ENCODE peak calls at places on chromosomes 7 and 10, in ten cellular contexts. One of them, this sample, is unnamed.

GRCh38 chr7:107971613-107972012 is 31.3 kb downstream of the LAMB1 start:
- DNase-seq in stomach: no peak
- DNase-seq in transverse colon: no peak
- DNase-seq in Peyer's patch: no peak
- DNase-seq in gastrocnemius medialis: no peak
- DNase-seq in adrenal gland: no peak
- DNase-seq in heart left ventricle: no peak
- DNase-seq in sigmoid colon: peak
- DNase-seq in ovary: no peak
- DNase-seq in uterus: peak
- DNase-seq in this sample: no peak

GRCh38 chr10:96415896-96416554 is 57.2 kb upstream of the OPALIN start:
- DNase-seq in stomach: no peak
- DNase-seq in transverse colon: no peak
- DNase-seq in Peyer's patch: no peak
- DNase-seq in gastrocnemius medialis: no peak
- DNase-seq in adrenal gland: no peak
- DNase-seq in heart left ventricle: no peak
- DNase-seq in sigmoid colon: no peak
- DNase-seq in ovary: no peak
- DNase-seq in uterus: no peak
- DNase-seq in this sample: peak

GRCh38 chr10:85611746-85612377 is 754.7 kb downstream of the GRID1 start:
- DNase-seq in stomach: no peak
- DNase-seq in transverse colon: no peak
- DNase-seq in Peyer's patch: peak
- DNase-seq in gastrocnemius medialis: no peak
- DNase-seq in adrenal gland: no peak
- DNase-seq in heart left ventricle: no peak
- DNase-seq in sigmoid colon: no peak
- DNase-seq in ovary: no peak
- DNase-seq in uterus: no peak
- DNase-seq in this sample: peak

GRCh38 chr7:105806592-105807266 is 69.7 kb downstream of the ATXN7L1 start:
- DNase-seq in stomach: peak
- DNase-seq in transverse colon: peak
- DNase-seq in Peyer's patch: peak
- DNase-seq in gastrocnemius medialis: no peak
- DNase-seq in adrenal gland: peak
- DNase-seq in heart left ventricle: no peak
- DNase-seq in sigmoid colon: no peak
- DNase-seq in ovary: no peak
- DNase-seq in uterus: no peak
- DNase-seq in this sample: no peak

GRCh38 chr7:117715784-117716445 is 157.3 kb downstream of the CTTNBP2 start:
- DNase-seq in stomach: no peak
- DNase-seq in transverse colon: peak
- DNase-seq in Peyer's patch: peak
- DNase-seq in gastrocnemius medialis: no peak
- DNase-seq in adrenal gland: peak
- DNase-seq in heart left ventricle: no peak
- DNase-seq in sigmoid colon: no peak
- DNase-seq in ovary: no peak
- DNase-seq in uterus: no peak
- DNase-seq in this sample: no peak

GRCh38 chr10:15813415-15813814 is 46.9 kb downstream of the MINDY3 start:
- DNase-seq in stomach: no peak
- DNase-seq in transverse colon: no peak
- DNase-seq in Peyer's patch: no peak
- DNase-seq in gastrocnemius medialis: no peak
- DNase-seq in adrenal gland: no peak
- DNase-seq in heart left ventricle: no peak
- DNase-seq in sigmoid colon: no peak
- DNase-seq in ovary: no peak
- DNase-seq in uterus: no peak
- DNase-seq in this sample: no peak

GRCh38 chr10:71761105-71761511 is 12.2 kb downstream of the VSIR start:
- DNase-seq in stomach: no peak
- DNase-seq in transverse colon: no peak
- DNase-seq in Peyer's patch: no peak
- DNase-seq in gastrocnemius medialis: no peak
- DNase-seq in adrenal gland: no peak
- DNase-seq in heart left ventricle: peak
- DNase-seq in sigmoid colon: no peak
- DNase-seq in ovary: no peak
- DNase-seq in uterus: no peak
- DNase-seq in this sample: no peak

GRCh38 chr10:79144341-79145173 is 75.8 kb downstream of the ZMIZ1 start:
- DNase-seq in stomach: peak
- DNase-seq in transverse colon: no peak
- DNase-seq in Peyer's patch: no peak
- DNase-seq in gastrocnemius medialis: no peak
- DNase-seq in adrenal gland: no peak
- DNase-seq in heart left ventricle: no peak
- DNase-seq in sigmoid colon: no peak
- DNase-seq in ovary: no peak
- DNase-seq in uterus: no peak
- DNase-seq in this sample: no peak

GRCh38 chr7:121576148-121576921 is 180.2 kb upstream of the FAM3C start:
- DNase-seq in stomach: no peak
- DNase-seq in transverse colon: no peak
- DNase-seq in Peyer's patch: no peak
- DNase-seq in gastrocnemius medialis: no peak
- DNase-seq in adrenal gland: no peak
- DNase-seq in heart left ventricle: no peak
- DNase-seq in sigmoid colon: no peak
- DNase-seq in ovary: no peak
- DNase-seq in uterus: no peak
- DNase-seq in this sample: no peak

GRCh38 chr7:55405856-55406541 is 40.9 kb downstream of the LANCL2 start:
- DNase-seq in stomach: peak
- DNase-seq in transverse colon: peak
- DNase-seq in Peyer's patch: no peak
- DNase-seq in gastrocnemius medialis: no peak
- DNase-seq in adrenal gland: peak
- DNase-seq in heart left ventricle: no peak
- DNase-seq in sigmoid colon: no peak
- DNase-seq in ovary: peak
- DNase-seq in uterus: no peak
- DNase-seq in this sample: no peak

GRCh38 chr7:155466814-155467675 is 9.1 kb downstream of the EN2 start:
- DNase-seq in stomach: no peak
- DNase-seq in transverse colon: no peak
- DNase-seq in Peyer's patch: no peak
- DNase-seq in gastrocnemius medialis: no peak
- DNase-seq in adrenal gland: no peak
- DNase-seq in heart left ventricle: no peak
- DNase-seq in sigmoid colon: no peak
- DNase-seq in ovary: no peak
- DNase-seq in uterus: no peak
- DNase-seq in this sample: no peak

GRCh38 chr7:41476117-41476803 is 226.6 kb downstream of the INHBA start:
- DNase-seq in stomach: no peak
- DNase-seq in transverse colon: no peak
- DNase-seq in Peyer's patch: no peak
- DNase-seq in gastrocnemius medialis: no peak
- DNase-seq in adrenal gland: no peak
- DNase-seq in heart left ventricle: no peak
- DNase-seq in sigmoid colon: no peak
- DNase-seq in ovary: no peak
- DNase-seq in uterus: no peak
- DNase-seq in this sample: no peak

GRCh38 chr10:29479081-29479917 is 155.5 kb downstream of the SVIL start:
- DNase-seq in stomach: no peak
- DNase-seq in transverse colon: no peak
- DNase-seq in Peyer's patch: no peak
- DNase-seq in gastrocnemius medialis: no peak
- DNase-seq in adrenal gland: no peak
- DNase-seq in heart left ventricle: no peak
- DNase-seq in sigmoid colon: no peak
- DNase-seq in ovary: no peak
- DNase-seq in uterus: no peak
- DNase-seq in this sample: peak
- TF ChIP-seq CTCF in stomach: no peak
- TF ChIP-seq CTCF in transverse colon: no peak
- TF ChIP-seq CTCF in Peyer's patch: no peak
- TF ChIP-seq CTCF in gastrocnemius medialis: no peak
- TF ChIP-seq CTCF in adrenal gland: no peak
- TF ChIP-seq CTCF in heart left ventricle: no peak
- TF ChIP-seq CTCF in sigmoid colon: no peak
- TF ChIP-seq CTCF in ovary: no peak
- TF ChIP-seq CTCF in uterus: no peak
- TF ChIP-seq CTCF in this sample: no peak

GRCh38 chr10:59807629-59808620 is 54.7 kb upstream of the MRLN start:
- DNase-seq in stomach: no peak
- DNase-seq in transverse colon: no peak
- DNase-seq in Peyer's patch: no peak
- DNase-seq in gastrocnemius medialis: peak
- DNase-seq in adrenal gland: peak
- DNase-seq in heart left ventricle: peak
- DNase-seq in sigmoid colon: no peak
- DNase-seq in ovary: no peak
- DNase-seq in uterus: no peak
- DNase-seq in this sample: no peak
- TF ChIP-seq POLR2A in stomach: no peak
- TF ChIP-seq POLR2A in transverse colon: no peak
- TF ChIP-seq POLR2A in Peyer's patch: no peak
- TF ChIP-seq POLR2A in gastrocnemius medialis: no peak
- TF ChIP-seq POLR2A in adrenal gland: no peak
- TF ChIP-seq POLR2A in heart left ventricle: no peak
- TF ChIP-seq POLR2A in sigmoid colon: no peak
- TF ChIP-seq POLR2A in ovary: no peak
- TF ChIP-seq POLR2A in uterus: no peak
- TF ChIP-seq POLR2A in this sample: no peak

GRCh38 chr10:60252688-60253087 is 137.0 kb downstream of the ANK3 start:
- DNase-seq in stomach: no peak
- DNase-seq in transverse colon: no peak
- DNase-seq in Peyer's patch: no peak
- DNase-seq in gastrocnemius medialis: no peak
- DNase-seq in adrenal gland: no peak
- DNase-seq in heart left ventricle: no peak
- DNase-seq in sigmoid colon: no peak
- DNase-seq in ovary: no peak
- DNase-seq in uterus: no peak
- DNase-seq in this sample: no peak
- H3K27ac ChIP-seq in stomach: no peak
- H3K27ac ChIP-seq in transverse colon: no peak
- H3K27ac ChIP-seq in Peyer's patch: no peak
- H3K27ac ChIP-seq in gastrocnemius medialis: no peak
- H3K27ac ChIP-seq in adrenal gland: no peak
- H3K27ac ChIP-seq in heart left ventricle: no peak
- H3K27ac ChIP-seq in sigmoid colon: no peak
- H3K27ac ChIP-seq in ovary: no peak
- H3K27ac ChIP-seq in uterus: no peak
- H3K27ac ChIP-seq in this sample: no peak

GRCh38 chr7:140726304-140726703 is 29.8 kb downstream of the NDUFB2 start:
- DNase-seq in stomach: no peak
- DNase-seq in transverse colon: no peak
- DNase-seq in Peyer's patch: no peak
- DNase-seq in gastrocnemius medialis: no peak
- DNase-seq in adrenal gland: no peak
- DNase-seq in heart left ventricle: no peak
- DNase-seq in sigmoid colon: no peak
- DNase-seq in ovary: no peak
- DNase-seq in uterus: no peak
- DNase-seq in this sample: no peak
- TF ChIP-seq CTCF in stomach: no peak
- TF ChIP-seq CTCF in transverse colon: no peak
- TF ChIP-seq CTCF in Peyer's patch: peak
- TF ChIP-seq CTCF in gastrocnemius medialis: no peak
- TF ChIP-seq CTCF in adrenal gland: no peak
- TF ChIP-seq CTCF in heart left ventricle: peak
- TF ChIP-seq CTCF in sigmoid colon: no peak
- TF ChIP-seq CTCF in ovary: no peak
- TF ChIP-seq CTCF in uterus: no peak
- TF ChIP-seq CTCF in this sample: no peak

GRCh38 chr10:73798927-73799563 is 12.4 kb downstream of the NDST2 start:
- DNase-seq in stomach: no peak
- DNase-seq in transverse colon: no peak
- DNase-seq in Peyer's patch: no peak
- DNase-seq in gastrocnemius medialis: no peak
- DNase-seq in adrenal gland: no peak
- DNase-seq in heart left ventricle: no peak
- DNase-seq in sigmoid colon: peak
- DNase-seq in ovary: no peak
- DNase-seq in uterus: no peak
- DNase-seq in this sample: no peak
- TF ChIP-seq POLR2A in stomach: no peak
- TF ChIP-seq POLR2A in transverse colon: no peak
- TF ChIP-seq POLR2A in Peyer's patch: no peak
- TF ChIP-seq POLR2A in gastrocnemius medialis: no peak
- TF ChIP-seq POLR2A in adrenal gland: no peak
- TF ChIP-seq POLR2A in heart left ventricle: no peak
- TF ChIP-seq POLR2A in sigmoid colon: no peak
- TF ChIP-seq POLR2A in ovary: no peak
- TF ChIP-seq POLR2A in uterus: no peak
- TF ChIP-seq POLR2A in this sample: no peak